ENCODE peak calls at places on chromosomes 13 and 19, in nine cellular contexts. One of them, this sample, is unnamed.

GRCh38 chr13:113641426-113641825 is 16.6 kb downstream of the ATP4B start:
- DNase-seq in breast epithelium: peak; percentile 40
- DNase-seq in stomach: peak; percentile 22
- DNase-seq in lower lobe of right lung: peak; percentile 14
- DNase-seq in aorta: peak; percentile 38
- DNase-seq in astrocyte: no peak
- DNase-seq in CD4-positive, CD25-positive, alpha-beta regulatory T cell: no peak
- DNase-seq in heart right ventricle: no peak
- DNase-seq in A549: no peak
- DNase-seq in this sample: peak; percentile 1

GRCh38 chr13:84446972-84447700 is 564.9 kb upstream of the SLITRK1 start:
- DNase-seq in heart right ventricle: no peak
- DNase-seq in stomach: no peak
- DNase-seq in lower lobe of right lung: peak; percentile 23
- DNase-seq in A549: no peak
- DNase-seq in breast epithelium: no peak
- DNase-seq in aorta: no peak
- DNase-seq in CD4-positive, CD25-positive, alpha-beta regulatory T cell: no peak
- DNase-seq in astrocyte: no peak
- DNase-seq in this sample: peak; percentile 79

GRCh38 chr19:33130433-33130832 is 1.5 kb upstream of the WDR88 start:
- DNase-seq in A549: no peak
- DNase-seq in stomach: no peak
- DNase-seq in heart right ventricle: no peak
- DNase-seq in astrocyte: no peak
- DNase-seq in CD4-positive, CD25-positive, alpha-beta regulatory T cell: no peak
- DNase-seq in aorta: no peak
- DNase-seq in lower lobe of right lung: no peak
- DNase-seq in breast epithelium: no peak
- DNase-seq in this sample: no peak

GRCh38 chr13:110525328-110526319 is 35.9 kb downstream of the RAB20 start:
- DNase-seq in breast epithelium: no peak
- DNase-seq in heart right ventricle: peak; percentile 54
- DNase-seq in lower lobe of right lung: peak; percentile 75
- DNase-seq in astrocyte: no peak
- DNase-seq in aorta: no peak
- DNase-seq in CD4-positive, CD25-positive, alpha-beta regulatory T cell: peak; percentile 58
- DNase-seq in stomach: no peak
- DNase-seq in A549: no peak
- DNase-seq in this sample: no peak

GRCh38 chr13:113057084-113057483 is 48.5 kb upstream of the F7 start:
- DNase-seq in breast epithelium: no peak
- DNase-seq in A549: no peak
- DNase-seq in heart right ventricle: no peak
- DNase-seq in lower lobe of right lung: peak; percentile 2
- DNase-seq in CD4-positive, CD25-positive, alpha-beta regulatory T cell: no peak
- DNase-seq in aorta: peak; percentile 28
- DNase-seq in stomach: no peak
- DNase-seq in astrocyte: no peak
- DNase-seq in this sample: no peak

GRCh38 chr13:109145631-109146030 is 516.2 kb downstream of the MYO16 start:
- DNase-seq in lower lobe of right lung: no peak
- DNase-seq in stomach: peak; percentile 55
- DNase-seq in aorta: no peak
- DNase-seq in A549: peak; percentile 78
- DNase-seq in CD4-positive, CD25-positive, alpha-beta regulatory T cell: peak; percentile 13
- DNase-seq in astrocyte: peak; percentile 45
- DNase-seq in breast epithelium: no peak
- DNase-seq in heart right ventricle: peak; percentile 42
- DNase-seq in this sample: peak; percentile 57

GRCh38 chr13:79522583-79522982 is 41.6 kb downstream of the NDFIP2 start:
- DNase-seq in heart right ventricle: no peak
- DNase-seq in breast epithelium: no peak
- DNase-seq in A549: no peak
- DNase-seq in CD4-positive, CD25-positive, alpha-beta regulatory T cell: peak; percentile 92
- DNase-seq in aorta: no peak
- DNase-seq in lower lobe of right lung: no peak
- DNase-seq in astrocyte: peak; percentile 95
- DNase-seq in stomach: no peak
- DNase-seq in this sample: no peak

GRCh38 chr13:35514166-35514565 is 37.7 kb upstream of the MAB21L1 start:
- DNase-seq in A549: no peak
- DNase-seq in heart right ventricle: no peak
- DNase-seq in stomach: no peak
- DNase-seq in aorta: no peak
- DNase-seq in breast epithelium: no peak
- DNase-seq in lower lobe of right lung: no peak
- DNase-seq in CD4-positive, CD25-positive, alpha-beta regulatory T cell: no peak
- DNase-seq in astrocyte: no peak
- DNase-seq in this sample: no peak

GRCh38 chr19:13094771-13095392 is 7.8 kb downstream of the LYL1 start:
- DNase-seq in lower lobe of right lung: no peak
- DNase-seq in breast epithelium: no peak
- DNase-seq in CD4-positive, CD25-positive, alpha-beta regulatory T cell: no peak
- DNase-seq in A549: no peak
- DNase-seq in aorta: no peak
- DNase-seq in astrocyte: no peak
- DNase-seq in heart right ventricle: no peak
- DNase-seq in stomach: no peak
- DNase-seq in this sample: peak; percentile 49

GRCh38 chr13:43316997-43317396 is 293.6 kb downstream of the DNAJC15 start:
- DNase-seq in lower lobe of right lung: no peak
- DNase-seq in astrocyte: peak; percentile 50
- DNase-seq in breast epithelium: no peak
- DNase-seq in CD4-positive, CD25-positive, alpha-beta regulatory T cell: no peak
- DNase-seq in aorta: no peak
- DNase-seq in heart right ventricle: peak; percentile 8
- DNase-seq in stomach: no peak
- DNase-seq in A549: no peak
- DNase-seq in this sample: peak; percentile 92

GRCh38 chr13:20118268-20119140 is 42.3 kb downstream of the GJA3 start:
- DNase-seq in heart right ventricle: peak; percentile 62
- DNase-seq in A549: peak; percentile 68
- DNase-seq in CD4-positive, CD25-positive, alpha-beta regulatory T cell: peak; percentile 47
- DNase-seq in lower lobe of right lung: peak; percentile 69
- DNase-seq in astrocyte: peak; percentile 36
- DNase-seq in breast epithelium: no peak
- DNase-seq in stomach: peak; percentile 74
- DNase-seq in aorta: peak; percentile 86
- DNase-seq in this sample: peak; percentile 48

GRCh38 chr13:20124303-20124702 is 36.5 kb downstream of the GJA3 start:
- DNase-seq in lower lobe of right lung: no peak
- DNase-seq in stomach: no peak
- DNase-seq in CD4-positive, CD25-positive, alpha-beta regulatory T cell: no peak
- DNase-seq in A549: no peak
- DNase-seq in breast epithelium: no peak
- DNase-seq in astrocyte: no peak
- DNase-seq in heart right ventricle: no peak
- DNase-seq in aorta: no peak
- DNase-seq in this sample: no peak

GRCh38 chr13:20125129-20125782 is 35.6 kb downstream of the GJA3 start:
- DNase-seq in CD4-positive, CD25-positive, alpha-beta regulatory T cell: no peak
- DNase-seq in heart right ventricle: no peak
- DNase-seq in breast epithelium: no peak
- DNase-seq in stomach: no peak
- DNase-seq in aorta: no peak
- DNase-seq in lower lobe of right lung: no peak
- DNase-seq in astrocyte: peak; percentile 75
- DNase-seq in A549: no peak
- DNase-seq in this sample: no peak

GRCh38 chr13:20119960-20120359 is 40.9 kb downstream of the GJA3 start:
- DNase-seq in astrocyte: no peak
- DNase-seq in heart right ventricle: no peak
- DNase-seq in CD4-positive, CD25-positive, alpha-beta regulatory T cell: no peak
- DNase-seq in A549: no peak
- DNase-seq in breast epithelium: no peak
- DNase-seq in aorta: no peak
- DNase-seq in stomach: no peak
- DNase-seq in lower lobe of right lung: no peak
- DNase-seq in this sample: no peak

GRCh38 chr13:20121154-20121515 is 39.7 kb downstream of the GJA3 start:
- DNase-seq in lower lobe of right lung: no peak
- DNase-seq in CD4-positive, CD25-positive, alpha-beta regulatory T cell: peak; percentile 15
- DNase-seq in A549: no peak
- DNase-seq in astrocyte: no peak
- DNase-seq in stomach: no peak
- DNase-seq in heart right ventricle: no peak
- DNase-seq in aorta: no peak
- DNase-seq in breast epithelium: no peak
- DNase-seq in this sample: no peak
- H3K4me3 ChIP-seq in lower lobe of right lung: peak overlapping the region; percentile 27
- H3K4me3 ChIP-seq in CD4-positive, CD25-positive, alpha-beta regulatory T cell: peak overlapping the region; percentile 31
- H3K4me3 ChIP-seq in A549: no peak overlapping the region
- H3K4me3 ChIP-seq in astrocyte: no peak overlapping the region
- H3K4me3 ChIP-seq in stomach: peak overlapping the region; percentile 27
- H3K4me3 ChIP-seq in heart right ventricle: no peak overlapping the region
- H3K4me3 ChIP-seq in aorta: no peak overlapping the region
- H3K4me3 ChIP-seq in breast epithelium: peak overlapping the region; percentile 39
- H3K4me3 ChIP-seq in this sample: no peak overlapping the region

DNA sequence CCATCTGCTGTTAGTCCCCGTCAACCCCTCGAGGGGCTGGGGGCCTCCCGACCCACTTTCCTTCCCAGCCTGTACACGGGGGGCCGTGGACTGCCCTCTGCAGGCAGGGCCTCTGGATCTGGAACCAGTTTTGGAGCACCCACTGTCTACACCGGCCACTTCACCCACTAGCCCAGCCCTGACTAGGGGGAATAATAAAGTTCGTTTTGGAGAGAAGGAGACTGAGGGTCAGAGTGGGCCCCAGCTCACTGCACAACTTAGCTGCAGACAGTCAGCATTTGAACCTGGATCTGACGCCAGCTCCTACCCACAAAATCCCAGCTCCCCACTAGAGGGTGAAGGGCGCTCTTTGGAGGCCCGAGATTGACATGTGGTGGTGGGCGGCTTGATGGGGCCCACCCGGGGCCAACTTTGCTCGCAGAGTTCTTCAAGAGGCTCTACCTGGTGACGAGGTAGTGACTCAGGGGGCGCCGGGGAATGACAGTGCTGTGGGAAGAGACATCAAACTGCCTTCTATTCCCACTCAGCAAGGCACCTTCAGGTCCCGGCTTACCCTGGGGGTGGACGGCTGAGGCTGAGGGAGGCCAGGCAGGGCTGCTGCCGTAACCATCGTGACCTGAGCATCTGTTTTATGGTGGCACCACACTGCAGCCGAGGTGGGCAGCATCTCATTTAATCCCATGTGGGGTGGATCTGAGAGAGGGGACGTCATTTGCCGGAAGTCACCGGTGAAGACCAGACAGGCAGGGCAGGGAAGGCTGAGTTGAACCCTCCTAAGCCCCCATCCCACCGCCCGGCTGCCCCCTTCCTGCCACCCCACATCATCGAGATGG is 1.8 kb downstream of the LINGO3 start:
- DNase-seq in CD4-positive, CD25-positive, alpha-beta regulatory T cell: no peak
- DNase-seq in breast epithelium: no peak
- DNase-seq in astrocyte: no peak
- DNase-seq in heart right ventricle: no peak
- DNase-seq in stomach: no peak
- DNase-seq in A549: no peak
- DNase-seq in aorta: no peak
- DNase-seq in lower lobe of right lung: no peak
- DNase-seq in this sample: peak; percentile 8
- H3K4me1 ChIP-seq in CD4-positive, CD25-positive, alpha-beta regulatory T cell: peaks cover 26% of the 10 kb centered on the region
- H3K4me1 ChIP-seq in breast epithelium: no peaks in the 10 kb centered on the region
- H3K4me1 ChIP-seq in astrocyte: peaks cover 17% of the 10 kb centered on the region
- H3K4me1 ChIP-seq in heart right ventricle: peaks cover 14% of the 10 kb centered on the region
- H3K4me1 ChIP-seq in stomach: no peaks in the 10 kb centered on the region
- H3K4me1 ChIP-seq in A549: peaks cover 10% of the 10 kb centered on the region
- H3K4me1 ChIP-seq in aorta: no peaks in the 10 kb centered on the region
- H3K4me1 ChIP-seq in lower lobe of right lung: peaks cover 9% of the 10 kb centered on the region
- H3K4me1 ChIP-seq in this sample: peaks cover 4% of the 10 kb centered on the region

GRCh38 chr19:5045956-5046338 is 77.0 kb downstream of the KDM4B start:
- DNase-seq in breast epithelium: no peak
- DNase-seq in lower lobe of right lung: no peak
- DNase-seq in astrocyte: no peak
- DNase-seq in heart right ventricle: no peak
- DNase-seq in A549: peak; percentile 19
- DNase-seq in CD4-positive, CD25-positive, alpha-beta regulatory T cell: no peak
- DNase-seq in aorta: no peak
- DNase-seq in stomach: peak; percentile 67
- DNase-seq in this sample: no peak
- H3K4me3 ChIP-seq in breast epithelium: no peak overlapping the region
- H3K4me3 ChIP-seq in lower lobe of right lung: no peak overlapping the region
- H3K4me3 ChIP-seq in astrocyte: no peak overlapping the region
- H3K4me3 ChIP-seq in heart right ventricle: no peak overlapping the region
- H3K4me3 ChIP-seq in A549: no peak overlapping the region
- H3K4me3 ChIP-seq in CD4-positive, CD25-positive, alpha-beta regulatory T cell: no peak overlapping the region
- H3K4me3 ChIP-seq in aorta: no peak overlapping the region
- H3K4me3 ChIP-seq in stomach: no peak overlapping the region
- H3K4me3 ChIP-seq in this sample: no peak overlapping the region

GRCh38 chr19:5641171-5641570 is 18.3 kb downstream of the SAFB start:
- DNase-seq in A549: no peak
- DNase-seq in aorta: no peak
- DNase-seq in heart right ventricle: no peak
- DNase-seq in stomach: no peak
- DNase-seq in CD4-positive, CD25-positive, alpha-beta regulatory T cell: no peak
- DNase-seq in lower lobe of right lung: no peak
- DNase-seq in breast epithelium: no peak
- DNase-seq in astrocyte: no peak
- DNase-seq in this sample: no peak

GRCh38 chr19:5643060-5643459 is 20.2 kb downstream of the SAFB start:
- DNase-seq in CD4-positive, CD25-positive, alpha-beta regulatory T cell: no peak
- DNase-seq in astrocyte: no peak
- DNase-seq in breast epithelium: no peak
- DNase-seq in aorta: no peak
- DNase-seq in lower lobe of right lung: no peak
- DNase-seq in stomach: no peak
- DNase-seq in A549: no peak
- DNase-seq in heart right ventricle: no peak
- DNase-seq in this sample: no peak

GRCh38 chr19:5635427-5635826 is 12.5 kb downstream of the SAFB start:
- DNase-seq in CD4-positive, CD25-positive, alpha-beta regulatory T cell: no peak
- DNase-seq in heart right ventricle: no peak
- DNase-seq in A549: no peak
- DNase-seq in lower lobe of right lung: no peak
- DNase-seq in aorta: no peak
- DNase-seq in stomach: no peak
- DNase-seq in breast epithelium: no peak
- DNase-seq in astrocyte: no peak
- DNase-seq in this sample: no peak

GRCh38 chr19:5642204-5642603 is 19.3 kb downstream of the SAFB start:
- DNase-seq in A549: no peak
- DNase-seq in aorta: no peak
- DNase-seq in CD4-positive, CD25-positive, alpha-beta regulatory T cell: no peak
- DNase-seq in breast epithelium: no peak
- DNase-seq in astrocyte: no peak
- DNase-seq in stomach: peak; percentile 5
- DNase-seq in heart right ventricle: no peak
- DNase-seq in lower lobe of right lung: no peak
- DNase-seq in this sample: no peak

DNA sequence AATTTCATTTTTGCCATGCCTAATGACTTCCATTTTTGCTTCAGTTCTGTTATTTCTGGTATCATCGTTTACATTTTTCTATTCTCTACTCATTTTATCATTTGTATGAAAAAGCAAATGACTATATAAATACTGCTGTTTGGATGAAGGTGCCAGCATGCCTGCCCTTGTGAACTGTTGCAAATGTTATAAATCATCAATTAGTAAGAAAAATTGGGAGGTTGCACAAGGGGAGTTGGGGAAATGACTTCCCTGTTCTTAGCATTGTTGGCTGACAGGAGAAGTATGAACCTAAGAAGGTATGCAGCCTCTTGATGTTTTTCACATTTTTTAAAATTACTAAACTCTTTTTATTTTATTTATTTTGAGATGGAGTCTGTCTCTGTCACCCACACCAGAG is 15.1 kb downstream of the SAFB start:
- DNase-seq in aorta: no peak
- DNase-seq in astrocyte: no peak
- DNase-seq in stomach: no peak
- DNase-seq in A549: no peak
- DNase-seq in heart right ventricle: no peak
- DNase-seq in CD4-positive, CD25-positive, alpha-beta regulatory T cell: no peak
- DNase-seq in breast epithelium: no peak
- DNase-seq in lower lobe of right lung: no peak
- DNase-seq in this sample: no peak
- H3K4me1 ChIP-seq in aorta: no peaks in the 10 kb centered on the region
- H3K4me1 ChIP-seq in astrocyte: no peaks in the 10 kb centered on the region
- H3K4me1 ChIP-seq in stomach: peaks cover 7% of the 10 kb centered on the region
- H3K4me1 ChIP-seq in A549: peaks cover 9% of the 10 kb centered on the region
- H3K4me1 ChIP-seq in heart right ventricle: peaks cover 34% of the 10 kb centered on the region
- H3K4me1 ChIP-seq in CD4-positive, CD25-positive, alpha-beta regulatory T cell: no peaks in the 10 kb centered on the region
- H3K4me1 ChIP-seq in breast epithelium: no peaks in the 10 kb centered on the region
- H3K4me1 ChIP-seq in lower lobe of right lung: peaks cover 40% of the 10 kb centered on the region
- H3K4me1 ChIP-seq in this sample: no peaks in the 10 kb centered on the region

This sample was measured in BE2C.